ENCODE peak calls at places on chromosomes 1 and 21, in six cellular contexts. One of them, this sample, is unnamed. For H3K27me3, the result is how much of the 10 kb centered on the place peaks cover.

GRCh38 chr1:172287207-172287606 is 133.3 kb upstream of the C1orf105 start:
- DNase-seq in CD4-positive, alpha-beta memory T cell: no peak
- DNase-seq in pancreas: no peak
- DNase-seq in AG04450: no peak
- DNase-seq in neural progenitor cell: no peak
- DNase-seq in GM23338: no peak
- DNase-seq in this sample: peak

GRCh38 chr1:73755649-73756048 is 442.3 kb downstream of the LRRIQ3 start:
- DNase-seq in neural progenitor cell: no peak
- DNase-seq in AG04450: no peak
- DNase-seq in pancreas: no peak
- DNase-seq in GM23338: no peak
- DNase-seq in CD4-positive, alpha-beta memory T cell: no peak
- DNase-seq in this sample: no peak

GRCh38 chr1:27395441-27396195 is 3.2 kb downstream of the GPR3 start:
- DNase-seq in CD4-positive, alpha-beta memory T cell: peak
- DNase-seq in pancreas: peak
- DNase-seq in AG04450: no peak
- DNase-seq in neural progenitor cell: peak
- DNase-seq in GM23338: peak
- DNase-seq in this sample: peak

GRCh38 chr1:189659731-189660130 is 817.9 kb downstream of the BRINP3 start:
- DNase-seq in neural progenitor cell: no peak
- DNase-seq in pancreas: no peak
- DNase-seq in GM23338: no peak
- DNase-seq in CD4-positive, alpha-beta memory T cell: no peak
- DNase-seq in AG04450: no peak
- DNase-seq in this sample: no peak

GRCh38 chr1:44079566-44079965 is 39.1 kb upstream of the KLF17 start:
- DNase-seq in GM23338: no peak
- DNase-seq in neural progenitor cell: no peak
- DNase-seq in pancreas: no peak
- DNase-seq in CD4-positive, alpha-beta memory T cell: no peak
- DNase-seq in AG04450: no peak
- DNase-seq in this sample: no peak

GRCh38 chr1:156590326-156591180 is 1.0 kb upstream of the NAXE start:
- DNase-seq in GM23338: no peak
- DNase-seq in neural progenitor cell: no peak
- DNase-seq in pancreas: no peak
- DNase-seq in AG04450: no peak
- DNase-seq in CD4-positive, alpha-beta memory T cell: no peak
- DNase-seq in this sample: no peak

GRCh38 chr1:150765229-150765976 is at the start of gene CTSS:
- DNase-seq in GM23338: no peak
- DNase-seq in CD4-positive, alpha-beta memory T cell: peak
- DNase-seq in pancreas: no peak
- DNase-seq in neural progenitor cell: no peak
- DNase-seq in AG04450: no peak
- DNase-seq in this sample: no peak

GRCh38 chr1:236066828-236067386 is 2.0 kb upstream of the NID1 start:
- DNase-seq in neural progenitor cell: no peak
- DNase-seq in GM23338: peak
- DNase-seq in pancreas: no peak
- DNase-seq in AG04450: no peak
- DNase-seq in CD4-positive, alpha-beta memory T cell: peak
- DNase-seq in this sample: peak

GRCh38 chr1:21308330-21308729 is 18.1 kb upstream of the ECE1 start:
- DNase-seq in pancreas: no peak
- DNase-seq in CD4-positive, alpha-beta memory T cell: no peak
- DNase-seq in AG04450: no peak
- DNase-seq in GM23338: no peak
- DNase-seq in neural progenitor cell: no peak
- DNase-seq in this sample: no peak

GRCh38 chr21:19261731-19262367 is 858.3 kb upstream of the TMPRSS15 start:
- DNase-seq in CD4-positive, alpha-beta memory T cell: no peak
- DNase-seq in AG04450: no peak
- DNase-seq in pancreas: no peak
- DNase-seq in neural progenitor cell: no peak
- DNase-seq in GM23338: no peak
- DNase-seq in this sample: no peak

GRCh38 chr1:167663002-167663772 is 33.2 kb downstream of the RCSD1 start:
- DNase-seq in GM23338: no peak
- DNase-seq in pancreas: no peak
- DNase-seq in AG04450: no peak
- DNase-seq in neural progenitor cell: no peak
- DNase-seq in CD4-positive, alpha-beta memory T cell: no peak
- DNase-seq in this sample: peak

GRCh38 chr1:76278711-76279386 is 204.3 kb downstream of the ST6GALNAC3 start:
- DNase-seq in pancreas: no peak
- DNase-seq in CD4-positive, alpha-beta memory T cell: no peak
- DNase-seq in neural progenitor cell: peak
- DNase-seq in AG04450: no peak
- DNase-seq in GM23338: no peak
- DNase-seq in this sample: no peak

GRCh38 chr1:18511469-18511997 is 30.8 kb downstream of the KLHDC7A start:
- DNase-seq in CD4-positive, alpha-beta memory T cell: no peak
- DNase-seq in AG04450: no peak
- DNase-seq in neural progenitor cell: peak
- DNase-seq in pancreas: no peak
- DNase-seq in GM23338: peak
- DNase-seq in this sample: no peak

GRCh38 chr21:28752131-28752530 is 240.5 kb downstream of the LTN1 start:
- DNase-seq in pancreas: no peak
- DNase-seq in neural progenitor cell: no peak
- DNase-seq in CD4-positive, alpha-beta memory T cell: no peak
- DNase-seq in AG04450: no peak
- DNase-seq in GM23338: no peak
- DNase-seq in this sample: no peak

GRCh38 chr1:37808369-37809319 is 636 bp upstream of the YRDC start:
- DNase-seq in AG04450: no peak
- DNase-seq in pancreas: peak
- DNase-seq in CD4-positive, alpha-beta memory T cell: no peak
- DNase-seq in GM23338: peak
- DNase-seq in neural progenitor cell: peak
- DNase-seq in this sample: peak

GRCh38 chr21:44487831-44488230 is 32.5 kb downstream of the LRRC3 start:
- DNase-seq in AG04450: no peak
- DNase-seq in pancreas: no peak
- DNase-seq in neural progenitor cell: peak
- DNase-seq in GM23338: peak
- DNase-seq in CD4-positive, alpha-beta memory T cell: peak
- DNase-seq in this sample: no peak

GRCh38 chr1:170707959-170708666 is 44.2 kb downstream of the PRRX1 start:
- DNase-seq in neural progenitor cell: no peak
- DNase-seq in GM23338: no peak
- DNase-seq in CD4-positive, alpha-beta memory T cell: no peak
- DNase-seq in pancreas: no peak
- DNase-seq in AG04450: peak
- DNase-seq in this sample: no peak

GRCh38 chr1:224499204-224499603 is 64.6 kb upstream of the WDR26 start:
- DNase-seq in GM23338: no peak
- DNase-seq in AG04450: no peak
- DNase-seq in pancreas: no peak
- DNase-seq in CD4-positive, alpha-beta memory T cell: no peak
- DNase-seq in neural progenitor cell: no peak
- DNase-seq in this sample: no peak

GRCh38 chr1:230158422-230159291 is 91.6 kb downstream of the GALNT2 start:
- DNase-seq in neural progenitor cell: peak
- DNase-seq in CD4-positive, alpha-beta memory T cell: no peak
- DNase-seq in GM23338: no peak
- DNase-seq in pancreas: no peak
- DNase-seq in AG04450: no peak
- DNase-seq in this sample: no peak

GRCh38 chr1:214901718-214902117 is 180.8 kb upstream of the KCNK2 start:
- DNase-seq in neural progenitor cell: no peak
- DNase-seq in GM23338: no peak
- DNase-seq in pancreas: no peak
- DNase-seq in AG04450: peak
- DNase-seq in CD4-positive, alpha-beta memory T cell: no peak
- DNase-seq in this sample: no peak

GRCh38 chr1:37817481-37817880 is 9.5 kb upstream of the YRDC start:
- DNase-seq in AG04450: no peak
- DNase-seq in CD4-positive, alpha-beta memory T cell: no peak
- DNase-seq in pancreas: no peak
- DNase-seq in neural progenitor cell: peak
- DNase-seq in GM23338: peak
- DNase-seq in this sample: peak

GRCh38 chr1:245310605-245311531 is 156.1 kb downstream of the KIF26B start:
- DNase-seq in pancreas: no peak
- DNase-seq in CD4-positive, alpha-beta memory T cell: no peak
- DNase-seq in GM23338: peak
- DNase-seq in AG04450: no peak
- DNase-seq in neural progenitor cell: peak
- DNase-seq in this sample: no peak
- H3K27me3 ChIP-seq in pancreas: under half
- H3K27me3 ChIP-seq in CD4-positive, alpha-beta memory T cell: under half
- H3K27me3 ChIP-seq in GM23338: under half
- H3K27me3 ChIP-seq in AG04450: under half
- H3K27me3 ChIP-seq in neural progenitor cell: under half
- H3K27me3 ChIP-seq in this sample: under half

GRCh38 chr1:47710075-47711071 is 272.5 kb downstream of the FOXD2 start:
- DNase-seq in AG04450: no peak
- DNase-seq in CD4-positive, alpha-beta memory T cell: peak
- DNase-seq in pancreas: peak
- DNase-seq in neural progenitor cell: peak
- DNase-seq in GM23338: peak
- DNase-seq in this sample: peak

GRCh38 chr1:47709302-47710074 is 271.6 kb downstream of the FOXD2 start:
- DNase-seq in neural progenitor cell: peak
- DNase-seq in CD4-positive, alpha-beta memory T cell: no peak
- DNase-seq in AG04450: no peak
- DNase-seq in pancreas: no peak
- DNase-seq in GM23338: peak
- DNase-seq in this sample: no peak

GRCh38 chr1:47711211-47711847 is 273.5 kb downstream of the FOXD2 start:
- DNase-seq in neural progenitor cell: no peak
- DNase-seq in pancreas: no peak
- DNase-seq in AG04450: no peak
- DNase-seq in CD4-positive, alpha-beta memory T cell: no peak
- DNase-seq in GM23338: no peak
- DNase-seq in this sample: no peak

GRCh38 chr1:47707887-47708535 is 270.2 kb downstream of the FOXD2 start:
- DNase-seq in CD4-positive, alpha-beta memory T cell: no peak
- DNase-seq in neural progenitor cell: no peak
- DNase-seq in pancreas: no peak
- DNase-seq in AG04450: no peak
- DNase-seq in GM23338: no peak
- DNase-seq in this sample: no peak

DNA sequence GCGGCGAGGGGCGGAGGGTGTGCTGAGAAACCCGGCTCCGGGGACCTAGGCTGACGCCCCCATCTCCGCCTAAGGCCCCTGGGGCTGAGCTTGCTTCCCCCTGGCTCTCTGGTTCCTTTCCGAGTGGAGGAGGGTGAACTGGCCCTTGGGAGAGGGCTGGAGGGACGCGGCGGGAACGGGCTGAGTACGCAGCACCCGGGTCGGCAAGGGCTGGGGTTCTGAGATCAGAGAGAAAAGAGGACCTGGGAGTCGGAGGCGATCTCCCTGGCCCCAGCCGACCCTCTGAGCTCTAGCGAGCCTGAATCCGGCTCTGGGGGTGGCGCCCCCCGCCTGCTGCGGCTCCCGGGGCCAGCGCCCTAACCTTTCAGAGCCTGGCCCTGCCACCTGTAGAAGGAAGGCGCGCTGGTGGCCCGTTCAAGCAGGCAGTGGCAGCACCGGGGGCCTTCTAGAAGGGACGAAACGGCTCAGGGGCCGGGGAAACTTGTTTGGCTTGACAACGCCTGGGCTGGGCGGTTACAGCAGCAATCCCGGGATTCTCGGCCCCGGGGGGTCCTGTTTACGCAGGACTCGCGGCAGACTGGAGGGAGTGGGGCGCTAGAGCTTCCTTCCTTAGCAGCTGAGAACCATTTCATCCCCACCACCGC is 270.9 kb downstream of the FOXD2 start:
- DNase-seq in AG04450: no peak
- DNase-seq in neural progenitor cell: peak
- DNase-seq in pancreas: no peak
- DNase-seq in GM23338: peak
- DNase-seq in CD4-positive, alpha-beta memory T cell: no peak
- DNase-seq in this sample: no peak
- H3K27me3 ChIP-seq in AG04450: half or more
- H3K27me3 ChIP-seq in neural progenitor cell: half or more
- H3K27me3 ChIP-seq in pancreas: under half
- H3K27me3 ChIP-seq in GM23338: half or more
- H3K27me3 ChIP-seq in CD4-positive, alpha-beta memory T cell: under half
- H3K27me3 ChIP-seq in this sample: half or more

DNA sequence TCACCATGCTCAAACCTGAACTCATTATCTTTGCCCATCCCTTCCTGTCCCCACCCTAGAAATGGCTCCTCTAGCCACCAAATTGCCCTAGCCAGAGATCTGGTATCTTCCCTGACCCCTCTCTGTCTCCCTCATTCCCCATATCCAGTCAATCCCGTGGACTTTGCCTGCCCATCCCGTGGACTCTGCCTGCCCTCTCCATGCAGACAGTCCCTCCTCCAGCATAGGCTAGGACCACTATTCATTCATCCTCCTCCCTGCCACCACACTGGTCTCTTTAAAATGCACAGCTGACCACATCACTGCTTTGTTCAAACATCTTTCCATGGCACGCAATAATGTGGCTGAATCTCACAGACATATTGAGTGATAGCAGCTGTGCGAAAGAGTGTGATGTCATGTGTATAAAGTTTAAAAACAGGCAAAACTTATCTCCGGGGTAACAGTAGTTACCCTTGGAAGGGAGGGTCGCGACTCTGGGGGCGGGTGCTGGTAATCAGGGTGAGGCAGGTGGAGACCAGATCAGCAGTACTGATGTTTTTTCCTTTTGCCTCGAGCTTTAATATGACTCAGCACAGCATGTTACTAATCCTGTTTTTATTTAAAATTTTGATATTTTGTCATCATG is 4.8 kb upstream of the SLC2A1 start:
- DNase-seq in GM23338: no peak
- DNase-seq in neural progenitor cell: no peak
- DNase-seq in pancreas: no peak
- DNase-seq in AG04450: peak
- DNase-seq in CD4-positive, alpha-beta memory T cell: no peak
- DNase-seq in this sample: no peak
- H3K27me3 ChIP-seq in GM23338: under half
- H3K27me3 ChIP-seq in neural progenitor cell: under half
- H3K27me3 ChIP-seq in pancreas: under half
- H3K27me3 ChIP-seq in AG04450: under half
- H3K27me3 ChIP-seq in CD4-positive, alpha-beta memory T cell: under half
- H3K27me3 ChIP-seq in this sample: under half

DNA sequence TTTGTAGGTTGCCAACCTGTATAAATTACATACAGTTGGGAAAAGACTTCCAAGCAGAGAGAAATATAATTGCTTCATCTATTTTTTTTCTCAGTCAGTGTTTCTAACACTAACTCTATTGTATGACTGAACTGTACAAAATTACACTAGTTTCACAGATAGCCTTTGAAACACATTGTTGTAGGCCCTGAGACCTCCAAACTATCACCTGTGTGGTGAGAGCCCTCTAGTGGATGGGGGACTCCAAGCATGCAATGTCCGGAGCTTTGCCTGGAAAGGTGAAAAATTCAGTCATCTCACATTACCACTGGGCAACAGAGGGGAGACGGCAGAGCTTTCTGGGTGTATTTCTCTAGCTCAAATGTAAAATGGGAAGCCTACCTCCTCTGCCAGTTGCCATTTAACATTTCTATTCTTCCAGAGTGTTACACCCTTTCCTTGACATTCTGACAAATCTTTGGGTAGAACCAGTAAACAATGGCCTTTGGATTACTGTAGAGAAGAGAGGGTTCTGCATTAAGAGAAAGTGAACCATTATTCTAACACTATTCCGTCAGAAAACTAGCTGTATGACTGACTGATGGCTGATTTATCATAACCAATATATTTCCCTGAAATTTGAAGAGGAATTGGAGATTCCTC is 212.2 kb downstream of the LYPLAL1 start:
- DNase-seq in CD4-positive, alpha-beta memory T cell: no peak
- DNase-seq in neural progenitor cell: peak
- DNase-seq in pancreas: no peak
- DNase-seq in AG04450: no peak
- DNase-seq in GM23338: peak
- DNase-seq in this sample: peak
- H3K27me3 ChIP-seq in CD4-positive, alpha-beta memory T cell: under half
- H3K27me3 ChIP-seq in neural progenitor cell: under half
- H3K27me3 ChIP-seq in pancreas: under half
- H3K27me3 ChIP-seq in AG04450: under half
- H3K27me3 ChIP-seq in GM23338: under half
- H3K27me3 ChIP-seq in this sample: under half